ENCODE peak calls at places on chromosomes 16 and 17, in seven cellular contexts. One of them, this sample, is unnamed.
A peak's percentile ranks its signal among the peaks of the same experiment; 100 is the strongest.

GRCh38 chr16:19718624-19718965 is 524 bp downstream of the IQCK start:
- DNase-seq in HS-27A: no peak
- DNase-seq in stimulated activated CD4-positive, alpha-beta T cell treated with anti-CD3 and anti-CD28 coated beads, Interleukin-2, amount 100 ng/mL, for 24 hours: no peak
- DNase-seq in T follicular helper cell: no peak
- DNase-seq in CD4-positive, CD25-positive, alpha-beta regulatory T cell: peak; percentile 16
- DNase-seq in CD8-positive, alpha-beta memory T cell: no peak
- DNase-seq in AG10803: no peak
- DNase-seq in this sample: no peak

GRCh38 chr16:17561056-17561455 is 90.3 kb upstream of the XYLT1 start:
- DNase-seq in CD8-positive, alpha-beta memory T cell: no peak
- DNase-seq in AG10803: no peak
- DNase-seq in CD4-positive, CD25-positive, alpha-beta regulatory T cell: no peak
- DNase-seq in T follicular helper cell: no peak
- DNase-seq in stimulated activated CD4-positive, alpha-beta T cell treated with anti-CD3 and anti-CD28 coated beads, Interleukin-2, amount 100 ng/mL, for 24 hours: no peak
- DNase-seq in HS-27A: no peak
- DNase-seq in this sample: no peak

GRCh38 chr17:46836500-46836899 is 14.9 kb upstream of the WNT9B start:
- DNase-seq in stimulated activated CD4-positive, alpha-beta T cell treated with anti-CD3 and anti-CD28 coated beads, Interleukin-2, amount 100 ng/mL, for 24 hours: no peak
- DNase-seq in T follicular helper cell: no peak
- DNase-seq in AG10803: no peak
- DNase-seq in CD4-positive, CD25-positive, alpha-beta regulatory T cell: no peak
- DNase-seq in CD8-positive, alpha-beta memory T cell: no peak
- DNase-seq in HS-27A: no peak
- DNase-seq in this sample: no peak

GRCh38 chr17:6573982-6574688 is 17.8 kb upstream of the PITPNM3 start:
- DNase-seq in CD4-positive, CD25-positive, alpha-beta regulatory T cell: no peak
- DNase-seq in T follicular helper cell: no peak
- DNase-seq in CD8-positive, alpha-beta memory T cell: no peak
- DNase-seq in stimulated activated CD4-positive, alpha-beta T cell treated with anti-CD3 and anti-CD28 coated beads, Interleukin-2, amount 100 ng/mL, for 24 hours: no peak
- DNase-seq in HS-27A: no peak
- DNase-seq in AG10803: no peak
- DNase-seq in this sample: no peak

GRCh38 chr17:66002807-66003206 is 189.1 kb downstream of the CEP112 start:
- DNase-seq in T follicular helper cell: no peak
- DNase-seq in AG10803: peak; percentile 8
- DNase-seq in HS-27A: no peak
- DNase-seq in CD8-positive, alpha-beta memory T cell: no peak
- DNase-seq in CD4-positive, CD25-positive, alpha-beta regulatory T cell: no peak
- DNase-seq in stimulated activated CD4-positive, alpha-beta T cell treated with anti-CD3 and anti-CD28 coated beads, Interleukin-2, amount 100 ng/mL, for 24 hours: no peak
- DNase-seq in this sample: no peak

GRCh38 chr16:1884155-1884760 is 12.3 kb upstream of the MEIOB start:
- DNase-seq in CD4-positive, CD25-positive, alpha-beta regulatory T cell: peak; percentile 24
- DNase-seq in CD8-positive, alpha-beta memory T cell: no peak
- DNase-seq in AG10803: peak; percentile 8
- DNase-seq in stimulated activated CD4-positive, alpha-beta T cell treated with anti-CD3 and anti-CD28 coated beads, Interleukin-2, amount 100 ng/mL, for 24 hours: no peak
- DNase-seq in HS-27A: no peak
- DNase-seq in T follicular helper cell: no peak
- DNase-seq in this sample: no peak

GRCh38 chr17:245611-246010 is 64.2 kb upstream of the DOC2B start:
- DNase-seq in T follicular helper cell: no peak
- DNase-seq in CD8-positive, alpha-beta memory T cell: no peak
- DNase-seq in HS-27A: no peak
- DNase-seq in CD4-positive, CD25-positive, alpha-beta regulatory T cell: no peak
- DNase-seq in stimulated activated CD4-positive, alpha-beta T cell treated with anti-CD3 and anti-CD28 coated beads, Interleukin-2, amount 100 ng/mL, for 24 hours: no peak
- DNase-seq in AG10803: no peak
- DNase-seq in this sample: peak; percentile 31

GRCh38 chr16:83447560-83447959 is 360.2 kb upstream of the HSBP1 start:
- DNase-seq in CD8-positive, alpha-beta memory T cell: no peak
- DNase-seq in T follicular helper cell: no peak
- DNase-seq in HS-27A: no peak
- DNase-seq in AG10803: no peak
- DNase-seq in stimulated activated CD4-positive, alpha-beta T cell treated with anti-CD3 and anti-CD28 coated beads, Interleukin-2, amount 100 ng/mL, for 24 hours: no peak
- DNase-seq in CD4-positive, CD25-positive, alpha-beta regulatory T cell: no peak
- DNase-seq in this sample: no peak

GRCh38 chr16:64751906-64752305 is 370.0 kb downstream of the CDH11 start:
- DNase-seq in CD8-positive, alpha-beta memory T cell: no peak
- DNase-seq in stimulated activated CD4-positive, alpha-beta T cell treated with anti-CD3 and anti-CD28 coated beads, Interleukin-2, amount 100 ng/mL, for 24 hours: no peak
- DNase-seq in T follicular helper cell: no peak
- DNase-seq in AG10803: peak; percentile 83
- DNase-seq in CD4-positive, CD25-positive, alpha-beta regulatory T cell: no peak
- DNase-seq in HS-27A: peak; percentile 19
- DNase-seq in this sample: no peak

GRCh38 chr16:61926766-61927165 is 109.5 kb downstream of the CDH8 start:
- DNase-seq in CD8-positive, alpha-beta memory T cell: no peak
- DNase-seq in T follicular helper cell: no peak
- DNase-seq in CD4-positive, CD25-positive, alpha-beta regulatory T cell: no peak
- DNase-seq in HS-27A: peak; percentile 24
- DNase-seq in AG10803: no peak
- DNase-seq in stimulated activated CD4-positive, alpha-beta T cell treated with anti-CD3 and anti-CD28 coated beads, Interleukin-2, amount 100 ng/mL, for 24 hours: no peak
- DNase-seq in this sample: no peak

GRCh38 chr16:80591071-80591935 is 50.5 kb downstream of the DYNLRB2 start:
- DNase-seq in T follicular helper cell: no peak
- DNase-seq in stimulated activated CD4-positive, alpha-beta T cell treated with anti-CD3 and anti-CD28 coated beads, Interleukin-2, amount 100 ng/mL, for 24 hours: peak; percentile 27
- DNase-seq in CD8-positive, alpha-beta memory T cell: peak; percentile 74
- DNase-seq in HS-27A: no peak
- DNase-seq in CD4-positive, CD25-positive, alpha-beta regulatory T cell: peak; percentile 77
- DNase-seq in AG10803: no peak
- DNase-seq in this sample: no peak

GRCh38 chr16:89536371-89536770 is 24.1 kb upstream of the RPL13 start:
- DNase-seq in AG10803: no peak
- DNase-seq in CD4-positive, CD25-positive, alpha-beta regulatory T cell: no peak
- DNase-seq in HS-27A: no peak
- DNase-seq in CD8-positive, alpha-beta memory T cell: no peak
- DNase-seq in T follicular helper cell: no peak
- DNase-seq in stimulated activated CD4-positive, alpha-beta T cell treated with anti-CD3 and anti-CD28 coated beads, Interleukin-2, amount 100 ng/mL, for 24 hours: no peak
- DNase-seq in this sample: no peak

GRCh38 chr17:67168485-67168884 is 76.5 kb downstream of the HELZ start:
- DNase-seq in stimulated activated CD4-positive, alpha-beta T cell treated with anti-CD3 and anti-CD28 coated beads, Interleukin-2, amount 100 ng/mL, for 24 hours: no peak
- DNase-seq in HS-27A: no peak
- DNase-seq in CD8-positive, alpha-beta memory T cell: no peak
- DNase-seq in T follicular helper cell: no peak
- DNase-seq in AG10803: no peak
- DNase-seq in CD4-positive, CD25-positive, alpha-beta regulatory T cell: no peak
- DNase-seq in this sample: no peak

GRCh38 chr16:69187387-69187890 is 475 bp downstream of the SNTB2 start:
- DNase-seq in HS-27A: no peak
- DNase-seq in CD4-positive, CD25-positive, alpha-beta regulatory T cell: peak; percentile 64
- DNase-seq in CD8-positive, alpha-beta memory T cell: peak; percentile 39
- DNase-seq in AG10803: peak; percentile 43
- DNase-seq in T follicular helper cell: peak; percentile 14
- DNase-seq in stimulated activated CD4-positive, alpha-beta T cell treated with anti-CD3 and anti-CD28 coated beads, Interleukin-2, amount 100 ng/mL, for 24 hours: peak; percentile 49
- DNase-seq in this sample: no peak

GRCh38 chr17:47945080-47945479 is 3.7 kb downstream of the PNPO start:
- DNase-seq in CD8-positive, alpha-beta memory T cell: peak; percentile 29
- DNase-seq in HS-27A: no peak
- DNase-seq in CD4-positive, CD25-positive, alpha-beta regulatory T cell: peak; percentile 56
- DNase-seq in AG10803: peak; percentile 25
- DNase-seq in stimulated activated CD4-positive, alpha-beta T cell treated with anti-CD3 and anti-CD28 coated beads, Interleukin-2, amount 100 ng/mL, for 24 hours: no peak
- DNase-seq in T follicular helper cell: no peak
- DNase-seq in this sample: no peak

GRCh38 chr17:16617481-16618060 is 36.1 kb downstream of the ZNF624 start:
- DNase-seq in HS-27A: no peak
- DNase-seq in AG10803: no peak
- DNase-seq in stimulated activated CD4-positive, alpha-beta T cell treated with anti-CD3 and anti-CD28 coated beads, Interleukin-2, amount 100 ng/mL, for 24 hours: no peak
- DNase-seq in T follicular helper cell: no peak
- DNase-seq in CD4-positive, CD25-positive, alpha-beta regulatory T cell: no peak
- DNase-seq in CD8-positive, alpha-beta memory T cell: no peak
- DNase-seq in this sample: no peak

GRCh38 chr16:5605404-5605803 is 507.8 kb upstream of the EEF2KMT start:
- DNase-seq in AG10803: no peak
- DNase-seq in CD8-positive, alpha-beta memory T cell: no peak
- DNase-seq in HS-27A: no peak
- DNase-seq in T follicular helper cell: no peak
- DNase-seq in stimulated activated CD4-positive, alpha-beta T cell treated with anti-CD3 and anti-CD28 coated beads, Interleukin-2, amount 100 ng/mL, for 24 hours: no peak
- DNase-seq in CD4-positive, CD25-positive, alpha-beta regulatory T cell: no peak
- DNase-seq in this sample: no peak

GRCh38 chr16:84314814-84315213 is 20.1 kb downstream of the WFDC1 start:
- DNase-seq in stimulated activated CD4-positive, alpha-beta T cell treated with anti-CD3 and anti-CD28 coated beads, Interleukin-2, amount 100 ng/mL, for 24 hours: no peak
- DNase-seq in AG10803: no peak
- DNase-seq in CD4-positive, CD25-positive, alpha-beta regulatory T cell: no peak
- DNase-seq in HS-27A: no peak
- DNase-seq in T follicular helper cell: no peak
- DNase-seq in CD8-positive, alpha-beta memory T cell: no peak
- DNase-seq in this sample: no peak

GRCh38 chr17:30243002-30243401 is 7.5 kb upstream of the SLC6A4 start:
- DNase-seq in stimulated activated CD4-positive, alpha-beta T cell treated with anti-CD3 and anti-CD28 coated beads, Interleukin-2, amount 100 ng/mL, for 24 hours: no peak
- DNase-seq in CD8-positive, alpha-beta memory T cell: no peak
- DNase-seq in CD4-positive, CD25-positive, alpha-beta regulatory T cell: no peak
- DNase-seq in HS-27A: no peak
- DNase-seq in T follicular helper cell: no peak
- DNase-seq in AG10803: no peak
- DNase-seq in this sample: no peak

GRCh38 chr16:84617068-84617630 is 729 bp downstream of the COTL1 start:
- DNase-seq in CD4-positive, CD25-positive, alpha-beta regulatory T cell: peak; percentile 76
- DNase-seq in HS-27A: no peak
- DNase-seq in stimulated activated CD4-positive, alpha-beta T cell treated with anti-CD3 and anti-CD28 coated beads, Interleukin-2, amount 100 ng/mL, for 24 hours: peak; percentile 57
- DNase-seq in CD8-positive, alpha-beta memory T cell: peak; percentile 53
- DNase-seq in T follicular helper cell: no peak
- DNase-seq in AG10803: no peak
- DNase-seq in this sample: no peak

GRCh38 chr16:77191259-77191969 is 424 bp downstream of the MON1B start:
- DNase-seq in HS-27A: no peak
- DNase-seq in CD4-positive, CD25-positive, alpha-beta regulatory T cell: peak; percentile 66
- DNase-seq in stimulated activated CD4-positive, alpha-beta T cell treated with anti-CD3 and anti-CD28 coated beads, Interleukin-2, amount 100 ng/mL, for 24 hours: no peak
- DNase-seq in CD8-positive, alpha-beta memory T cell: no peak
- DNase-seq in T follicular helper cell: peak; percentile 14
- DNase-seq in AG10803: peak; percentile 17
- DNase-seq in this sample: no peak

GRCh38 chr16:74570412-74571301 is 36.3 kb downstream of the GLG1 start:
- DNase-seq in CD4-positive, CD25-positive, alpha-beta regulatory T cell: no peak
- DNase-seq in HS-27A: no peak
- DNase-seq in stimulated activated CD4-positive, alpha-beta T cell treated with anti-CD3 and anti-CD28 coated beads, Interleukin-2, amount 100 ng/mL, for 24 hours: no peak
- DNase-seq in CD8-positive, alpha-beta memory T cell: no peak
- DNase-seq in AG10803: no peak
- DNase-seq in T follicular helper cell: no peak
- DNase-seq in this sample: no peak

GRCh38 chr17:16419074-16419928 is 3.9 kb downstream of the TRPV2 start:
- DNase-seq in AG10803: peak; percentile 79
- DNase-seq in HS-27A: peak; percentile 86
- DNase-seq in CD8-positive, alpha-beta memory T cell: no peak
- DNase-seq in T follicular helper cell: no peak
- DNase-seq in stimulated activated CD4-positive, alpha-beta T cell treated with anti-CD3 and anti-CD28 coated beads, Interleukin-2, amount 100 ng/mL, for 24 hours: peak; percentile 72
- DNase-seq in CD4-positive, CD25-positive, alpha-beta regulatory T cell: peak; percentile 53
- DNase-seq in this sample: no peak

GRCh38 chr16:11218324-11218962 is 37.6 kb downstream of the SOCS1 start:
- DNase-seq in stimulated activated CD4-positive, alpha-beta T cell treated with anti-CD3 and anti-CD28 coated beads, Interleukin-2, amount 100 ng/mL, for 24 hours: no peak
- DNase-seq in AG10803: peak; percentile 15
- DNase-seq in T follicular helper cell: no peak
- DNase-seq in HS-27A: no peak
- DNase-seq in CD4-positive, CD25-positive, alpha-beta regulatory T cell: peak; percentile 26
- DNase-seq in CD8-positive, alpha-beta memory T cell: no peak
- DNase-seq in this sample: no peak